ENCODE peak calls at places on chromosomes 4 and X, in seven cellular contexts. P, H, J, Y, U, R and L are unnamed samples.

GRCh38 chr4:133058701-133059100 is 90.4 kb upstream of the PCDH10 start:
- DNase-seq in Y (peak), J (no peak), U (no peak), R (no peak), P (no peak), H (no peak), L (no peak)

GRCh38 chrX:8235026-8235425 is 64.0 kb upstream of the VCX2 start:
- DNase-seq in Y (no peak), R (no peak), H (no peak), U (no peak), P (peak), J (no peak), L (no peak)

GRCh38 chrX:18664947-18665346 is 7.0 kb downstream of the RS1 start:
- DNase-seq in J (no peak), H (no peak), P (no peak), Y (no peak), U (no peak), R (no peak), L (no peak)

GRCh38 chrX:9885150-9885549 is 82.0 kb upstream of the CLDN34 start:
- DNase-seq in U (no peak), R (peak), Y (peak), J (peak), H (peak), P (peak), L (peak)

GRCh38 chrX:19799319-19800182 is 87.8 kb downstream of the SH3KBP1 start:
- DNase-seq in Y (no peak), R (no peak), U (peak), P (peak), H (peak), J (peak), L (peak)

GRCh38 chr4:94995684-94996394 is 238.1 kb downstream of the BMPR1B start:
- DNase-seq in J (no peak), U (no peak), Y (peak), R (no peak), H (no peak), P (peak), L (no peak)

GRCh38 chrX:154986826-154987575 is 35.5 kb downstream of the F8 start:
- DNase-seq in Y (no peak), R (no peak), P (no peak), H (no peak), J (no peak), U (no peak), L (peak)

GRCh38 chr4:47639531-47639930 is 154.5 kb downstream of the ATP10D start:
- DNase-seq in H (no peak), P (peak), R (no peak), Y (no peak), J (peak), U (no peak), L (no peak)

GRCh38 chrX:10062352-10062751 is 94.4 kb upstream of the CLCN4 start:
- DNase-seq in R (no peak), J (no peak), Y (no peak), U (no peak), H (no peak), P (peak), L (no peak)

GRCh38 chrX:129845616-129846190 is 2.0 kb upstream of the ZDHHC9 start:
- DNase-seq in H (no peak), P (peak), U (no peak), Y (no peak), J (no peak), R (no peak), L (no peak)

GRCh38 chr4:54085284-54085683 is 14.7 kb upstream of the GSX2 start:
- DNase-seq in J (peak), Y (no peak), U (no peak), R (peak), H (peak), P (peak), L (no peak)

GRCh38 chr4:88706574-88706973 is 8.9 kb upstream of the NAP1L5 start:
- DNase-seq in J (peak), U (no peak), Y (peak), R (peak), P (peak), H (no peak), L (no peak)

GRCh38 chr4:73979407-73979806 is 2.4 kb downstream of the PF4 start:
- DNase-seq in Y (no peak), R (no peak), U (no peak), P (no peak), H (no peak), J (no peak), L (no peak)

GRCh38 chrX:29435396-29435795 is 780.0 kb upstream of the MAGEB2 start:
- DNase-seq in J (no peak), Y (no peak), U (no peak), P (peak), H (no peak), R (no peak), L (no peak)

GRCh38 chr4:70356185-70356584 is 4.4 kb upstream of the SMR3A start:
- DNase-seq in Y (no peak), U (no peak), H (no peak), R (no peak), J (no peak), P (peak), L (no peak)

GRCh38 chr4:7620086-7620813 is 185.5 kb upstream of the PSAPL1 start:
- DNase-seq in J (no peak), U (no peak), R (no peak), Y (no peak), H (no peak), P (no peak), L (peak)

GRCh38 chrX:84188320-84188834 is 378 bp upstream of the RPS6KA6 start:
- DNase-seq in Y (peak), J (peak), U (no peak), P (peak), R (peak), H (peak), L (no peak)

GRCh38 chr4:35818520-35818919 is 425.8 kb downstream of the ARAP2 start:
- DNase-seq in P (peak), Y (no peak), U (no peak), R (no peak), H (no peak), J (no peak), L (no peak)

GRCh38 chrX:109393859-109394258 is 88.0 kb downstream of the GUCY2F start:
- DNase-seq in Y (no peak), R (no peak), P (peak), H (no peak), U (no peak), J (no peak), L (peak)

GRCh38 chr4:7166981-7167700 is 25.2 kb upstream of the SORCS2 start:
- DNase-seq in H (no peak), U (no peak), R (peak), P (peak), J (no peak), Y (no peak), L (no peak)

GRCh38 chr4:53987761-53988171 is 76.6 kb downstream of the CHIC2 start:
- DNase-seq in H (no peak), R (no peak), Y (no peak), P (peak), J (peak), U (no peak), L (no peak)

GRCh38 chr4:117637347-117637746 is 396.9 kb upstream of the NDST3 start:
- DNase-seq in U (no peak), Y (no peak), R (no peak), J (no peak), P (peak), H (no peak), L (no peak)

DNA sequence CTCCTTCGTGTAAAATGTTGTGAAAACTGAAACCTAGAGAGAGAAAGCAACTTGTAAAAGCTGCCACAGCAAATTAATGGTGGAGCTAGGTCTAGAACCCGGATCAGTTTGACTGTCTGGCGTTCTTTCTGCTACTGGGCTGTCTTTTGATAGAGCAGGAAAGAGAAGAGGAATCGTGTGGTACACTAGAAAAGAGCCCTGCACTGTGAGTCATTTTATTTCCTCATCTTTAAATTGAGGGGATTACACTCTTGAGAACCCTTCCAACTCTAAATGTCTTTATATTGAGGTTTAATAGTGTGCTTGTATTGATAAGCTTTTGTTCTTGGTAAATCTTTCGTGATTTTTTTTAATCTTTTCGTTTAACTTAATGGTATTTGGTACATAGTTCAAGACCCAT is 4.3 kb downstream of the WDR44 start:
- DNase-seq in U (no peak), J (no peak), Y (no peak), P (no peak), H (no peak), R (no peak), L (no peak)
- H3K4me3 ChIP-seq in U (no peak), J (peak), Y (no peak), P (no peak), H (no peak), R (no peak), L (no peak)

DNA sequence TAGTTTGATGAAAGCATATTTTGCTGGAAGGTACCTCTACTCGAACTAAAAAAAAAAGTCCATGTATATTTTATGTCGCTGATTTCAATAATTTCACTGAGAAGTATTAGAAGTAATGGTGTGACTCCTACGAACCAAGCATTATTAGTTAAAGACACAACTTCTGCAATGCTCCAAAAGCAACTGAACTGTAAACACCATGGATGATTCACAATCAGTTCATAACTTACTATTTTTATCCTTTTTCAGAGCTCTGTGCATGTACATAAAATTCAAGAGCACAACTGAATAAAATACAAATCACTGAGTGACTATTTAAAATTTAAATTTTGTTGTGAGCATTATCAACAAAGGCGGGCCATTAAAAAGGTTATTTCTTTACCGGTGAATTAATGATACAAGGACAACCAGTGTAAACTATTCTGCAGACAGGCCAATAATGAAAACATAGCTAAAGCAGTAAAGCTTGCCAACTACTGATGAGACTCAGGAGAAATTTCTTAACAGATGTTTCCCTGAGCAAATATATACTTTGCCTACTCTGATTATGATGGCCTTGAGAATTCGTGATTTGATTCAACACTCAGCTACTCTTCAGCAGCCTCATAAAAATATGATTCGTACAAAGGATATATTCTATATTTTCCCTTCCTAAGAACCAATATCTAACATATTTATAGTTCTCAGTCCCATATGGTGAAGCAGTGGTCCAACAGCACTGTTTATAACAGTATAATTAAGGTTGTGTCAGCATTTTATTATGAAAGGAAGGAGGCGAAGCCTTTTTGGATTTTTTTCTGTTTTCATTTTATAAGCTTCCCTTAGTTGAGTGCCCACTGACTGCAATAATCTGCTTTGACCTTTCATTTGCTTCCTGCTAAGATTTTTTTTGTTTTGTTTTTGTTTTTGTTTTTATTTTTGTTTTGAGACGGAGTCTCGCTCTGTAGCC is 62.8 kb upstream of the NEIL3 start:
- DNase-seq in R (no peak), J (no peak), U (no peak), H (no peak), P (no peak), Y (no peak), L (no peak)
- H3K4me3 ChIP-seq in R (no peak), J (peak), U (no peak), H (no peak), P (no peak), Y (no peak), L (no peak)

GRCh38 chr4:147479817-147480216 is 1.1 kb upstream of the EDNRA start:
- DNase-seq in Y (no peak), P (peak), J (no peak), R (peak), U (no peak), H (peak), L (peak)

GRCh38 chr4:147481577-147482109 is 746 bp downstream of the EDNRA start:
- DNase-seq in R (no peak), H (no peak), J (no peak), Y (peak), P (no peak), U (no peak), L (no peak)

GRCh38 chr4:147480502-147480890 is 401 bp upstream of the EDNRA start:
- DNase-seq in J (no peak), P (no peak), R (no peak), U (no peak), Y (no peak), H (no peak), L (no peak)

GRCh38 chr4:147480891-147481576 is at the start of gene EDNRA:
- DNase-seq in Y (peak), H (no peak), U (no peak), R (peak), J (peak), P (no peak), L (no peak)

DNA sequence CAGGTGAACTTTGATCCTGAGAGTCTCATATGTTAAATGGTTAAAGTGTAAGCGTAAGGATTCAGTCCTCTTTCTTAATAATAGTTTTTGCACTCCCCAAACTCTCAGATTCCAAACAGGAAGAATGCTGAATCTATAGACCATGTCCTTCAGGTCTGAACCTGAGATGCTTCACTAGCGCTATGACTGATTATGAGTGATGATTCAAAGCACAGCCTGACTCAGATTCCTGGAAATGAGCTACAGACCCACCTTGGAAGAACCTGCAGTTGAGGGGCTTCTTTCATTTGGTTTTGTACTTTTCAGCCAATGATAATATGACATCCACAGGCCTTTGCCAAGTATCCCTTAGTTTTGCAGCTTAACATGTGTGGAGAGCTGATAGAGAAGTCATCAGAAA is 1.4 kb downstream of the EDNRA start:
- DNase-seq in P (peak), Y (no peak), U (no peak), R (no peak), J (no peak), H (no peak), L (no peak)
- H3K4me3 ChIP-seq in P (no peak), Y (peak), U (no peak), R (no peak), J (peak), H (peak), L (no peak)

DNA sequence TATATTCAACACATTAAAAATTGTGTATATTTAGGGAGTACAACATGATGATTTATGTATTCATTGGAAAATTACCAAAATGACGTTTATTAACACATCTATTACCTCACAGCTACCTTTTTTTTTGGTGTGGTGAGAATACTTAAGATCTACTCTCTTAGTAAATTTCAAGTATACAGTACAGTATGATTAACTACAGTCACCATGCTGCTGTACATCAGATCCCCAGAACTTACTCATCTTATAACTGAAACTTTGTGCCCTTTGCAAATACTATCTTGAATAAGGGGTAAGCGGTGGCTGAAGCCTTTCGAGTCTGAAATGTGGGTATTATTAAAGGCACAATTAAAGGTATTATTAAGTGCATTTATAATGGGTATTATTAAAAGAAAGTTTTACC is 976 bp downstream of the PHKA1 start:
- DNase-seq in P (peak), Y (no peak), J (no peak), H (no peak), R (no peak), U (no peak), L (no peak)
- H3K4me3 ChIP-seq in P (peak), Y (peak), J (peak), H (peak), R (peak), U (peak), L (peak)

DNA sequence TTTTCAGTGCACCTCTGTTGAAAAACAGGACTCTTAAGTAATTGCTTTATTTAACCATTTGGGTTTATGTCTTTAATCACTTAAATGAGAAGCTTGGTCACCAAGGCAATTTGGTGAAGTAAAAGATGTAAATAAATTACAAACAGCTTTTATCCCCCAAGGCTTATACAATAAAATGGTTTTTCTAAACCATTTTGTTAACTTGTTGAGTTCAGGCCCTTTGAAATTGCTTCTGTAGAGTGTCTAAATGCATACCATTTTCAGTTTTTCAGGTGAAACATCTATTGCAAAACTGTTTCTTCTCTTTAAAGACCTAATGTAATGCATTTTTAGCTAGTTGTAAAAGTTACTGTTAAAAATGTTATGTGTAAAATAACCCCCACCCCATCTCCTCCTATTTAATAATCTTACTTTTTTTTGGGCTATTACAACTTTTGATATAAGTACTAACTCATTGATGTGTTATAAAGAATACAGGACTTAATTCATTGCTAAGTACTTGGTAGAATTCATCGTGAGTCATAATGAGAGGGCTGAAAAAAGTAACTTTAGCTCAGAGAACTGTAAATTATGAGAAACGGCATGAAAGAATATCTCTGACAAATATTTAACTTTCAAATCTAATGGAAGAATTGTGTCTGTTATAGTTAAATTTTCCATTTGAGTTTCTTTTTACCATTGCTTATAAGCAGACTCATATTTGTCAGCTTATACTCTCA is 4.5 kb downstream of the RAPGEF2 start:
- DNase-seq in R (no peak), H (no peak), P (peak), J (no peak), Y (no peak), U (no peak), L (no peak)
- H3K4me3 ChIP-seq in R (no peak), H (no peak), P (no peak), J (no peak), Y (no peak), U (no peak), L (no peak)

GRCh38 chr4:144968606-144969005 is 129.4 kb downstream of the ANAPC10 start:
- DNase-seq in Y (no peak), P (no peak), R (no peak), U (no peak), J (no peak), H (no peak), L (no peak)
- H3K4me3 ChIP-seq in Y (no peak), P (no peak), R (no peak), U (no peak), J (no peak), H (no peak), L (no peak)

GRCh38 chr4:3250956-3251690 is 2.2 kb downstream of the MSANTD1 start:
- DNase-seq in J (no peak), H (peak), P (no peak), U (no peak), R (no peak), Y (no peak), L (no peak)

GRCh38 chr4:3251691-3252479 is 2.9 kb downstream of the MSANTD1 start:
- DNase-seq in Y (no peak), J (no peak), R (no peak), U (no peak), P (no peak), H (peak), L (no peak)

GRCh38 chr4:3249681-3250437 is 900 bp downstream of the MSANTD1 start:
- DNase-seq in U (no peak), H (no peak), R (no peak), P (no peak), J (no peak), Y (no peak), L (no peak)

GRCh38 chr4:3248811-3249661 is at the start of gene MSANTD1:
- DNase-seq in R (no peak), J (peak), P (no peak), H (no peak), Y (no peak), U (no peak), L (peak)

GRCh38 chr4:3250438-3250955 is 1.5 kb downstream of the MSANTD1 start:
- DNase-seq in J (no peak), R (no peak), Y (no peak), P (no peak), H (no peak), U (no peak), L (no peak)
- H3K4me3 ChIP-seq in J (no peak), R (no peak), Y (no peak), P (no peak), H (no peak), U (no peak), L (no peak)

DNA sequence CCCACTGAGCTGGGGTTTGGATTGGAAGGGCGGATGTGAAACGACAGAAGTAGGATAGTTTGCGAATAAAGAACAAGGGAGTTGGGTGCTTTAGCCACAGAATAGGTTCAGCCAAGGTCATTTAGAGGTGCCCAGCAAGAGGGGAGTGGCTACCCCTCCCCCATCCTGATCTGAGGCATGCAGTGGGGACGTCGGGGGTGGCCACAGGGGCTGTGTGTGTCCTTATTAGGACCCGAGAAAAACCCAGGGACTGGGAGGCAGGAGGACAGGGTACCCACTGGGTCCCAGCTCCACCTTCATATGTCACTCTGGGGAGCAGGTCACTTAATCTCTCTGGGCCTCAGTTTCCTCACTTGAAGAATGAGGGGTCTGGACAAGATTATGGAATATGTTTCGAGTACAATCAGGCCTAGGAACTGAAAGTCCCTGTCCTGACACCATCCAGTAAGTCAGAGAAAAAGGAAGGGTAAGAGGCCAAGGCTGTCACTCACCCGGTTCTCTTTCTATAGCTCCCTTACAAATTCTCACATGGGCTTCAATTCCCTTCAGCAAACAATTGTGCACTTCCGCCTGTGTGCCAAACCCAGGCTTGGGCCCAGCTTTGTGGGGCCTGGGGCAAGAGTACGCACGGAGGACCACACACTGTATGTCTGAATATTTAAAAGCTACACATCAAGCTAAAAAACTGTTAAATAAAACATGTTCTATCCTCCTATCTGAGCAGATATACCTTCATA is 4.2 kb upstream of the NYX start:
- DNase-seq in P (no peak), J (no peak), Y (peak), U (no peak), H (no peak), R (no peak), L (no peak)
- H3K4me3 ChIP-seq in P (peak), J (peak), Y (peak), U (no peak), H (peak), R (no peak), L (no peak)

GRCh38 chr4:173051697-173052096 is 116.9 kb upstream of the GALNT7 start:
- DNase-seq in R (no peak), Y (no peak), P (no peak), U (no peak), H (no peak), J (peak), L (no peak)
- H3K4me3 ChIP-seq in R (no peak), Y (no peak), P (no peak), U (no peak), H (peak), J (no peak), L (no peak)